ENCODE peak calls at places on chromosomes 5 and 9, in ten cellular contexts. N, I, L, Z, B, W, U, H, X and Y are unnamed samples.

GRCh38 chr5:35229076-35230042 is 928 bp downstream of the PRLR start:
- DNase-seq in N (no peak), I (no peak), L (no peak), Z (peak), B (peak), W (peak), U (no peak), H (peak), X (peak), Y (peak)

GRCh38 chr5:124580925-124581821 is 165.3 kb downstream of the ZNF608 start:
- DNase-seq in N (no peak), I (no peak), L (no peak), Z (no peak), B (peak), W (peak), U (no peak), H (no peak), X (no peak), Y (peak)

GRCh38 chr9:121269030-121269887 is 1.3 kb downstream of the GSN start:
- DNase-seq in N (peak), I (no peak), L (peak), Z (no peak), B (no peak), W (peak), U (peak), H (peak), X (no peak), Y (peak)

GRCh38 chr5:160991205-160991604 is 139.2 kb upstream of the ATP10B start:
- DNase-seq in N (no peak), I (no peak), L (no peak), Z (no peak), B (no peak), W (no peak), U (no peak), H (no peak), X (no peak), Y (no peak)

GRCh38 chr9:70229579-70229978 is 29.2 kb upstream of the SMC5 start:
- DNase-seq in N (peak), I (no peak), L (peak), Z (no peak), B (no peak), W (peak), U (peak), H (no peak), X (no peak), Y (peak)

GRCh38 chr5:141360685-141361084 is 891 bp downstream of the PCDHGB2 start:
- DNase-seq in N (no peak), I (no peak), L (no peak), Z (no peak), B (no peak), W (no peak), U (no peak), H (no peak), X (no peak), Y (no peak)

GRCh38 chr9:18666348-18666747 is 192.4 kb downstream of the ADAMTSL1 start:
- DNase-seq in N (no peak), I (no peak), L (peak), Z (no peak), B (no peak), W (peak), U (peak), H (no peak), X (no peak), Y (no peak)

GRCh38 chr5:96538831-96539250 is 105.8 kb upstream of the PCSK1 start:
- DNase-seq in N (no peak), I (no peak), L (peak), Z (no peak), B (no peak), W (no peak), U (peak), H (no peak), X (no peak), Y (no peak)

GRCh38 chr9:107587175-107587963 is 97.8 kb upstream of the KLF4 start:
- DNase-seq in N (peak), I (peak), L (no peak), Z (no peak), B (no peak), W (no peak), U (no peak), H (no peak), X (no peak), Y (peak)

GRCh38 chr5:167908596-167908995 is 382.8 kb upstream of the WWC1 start:
- DNase-seq in N (peak), I (no peak), L (no peak), Z (no peak), B (no peak), W (peak), U (no peak), H (no peak), X (no peak), Y (no peak)

GRCh38 chr5:2430606-2431005 is 320.9 kb downstream of the IRX2 start:
- DNase-seq in N (no peak), I (no peak), L (no peak), Z (no peak), B (no peak), W (no peak), U (no peak), H (no peak), X (no peak), Y (no peak)

GRCh38 chr5:14781106-14781505 is 90.5 kb downstream of the ANKH start:
- DNase-seq in N (peak), I (no peak), L (no peak), Z (peak), B (no peak), W (no peak), U (no peak), H (no peak), X (peak), Y (no peak)

GRCh38 chr5:164600929-164601535 is 1095.6 kb downstream of the MAT2B start:
- DNase-seq in N (no peak), I (peak), L (no peak), Z (no peak), B (no peak), W (no peak), U (no peak), H (no peak), X (no peak), Y (no peak)

GRCh38 chr9:86337469-86338107 is 16.6 kb downstream of the TUT7 start:
- DNase-seq in N (no peak), I (no peak), L (no peak), Z (no peak), B (no peak), W (no peak), U (no peak), H (no peak), X (no peak), Y (no peak)

GRCh38 chr5:149759563-149759962 is 29.5 kb downstream of the PPARGC1B start:
- DNase-seq in N (no peak), I (no peak), L (no peak), Z (no peak), B (no peak), W (no peak), U (no peak), H (no peak), X (no peak), Y (no peak)

GRCh38 chr5:114391321-114391720 is 29.5 kb downstream of the KCNN2 start:
- DNase-seq in N (no peak), I (no peak), L (peak), Z (no peak), B (no peak), W (peak), U (no peak), H (no peak), X (no peak), Y (no peak)

GRCh38 chr5:157442989-157443619 is 16.9 kb upstream of the NIPAL4 start:
- DNase-seq in N (no peak), I (no peak), L (no peak), Z (no peak), B (no peak), W (peak), U (peak), H (no peak), X (no peak), Y (no peak)

GRCh38 chr5:87383216-87383615 is 29.5 kb downstream of the CCNH start:
- DNase-seq in N (peak), I (no peak), L (peak), Z (no peak), B (no peak), W (no peak), U (peak), H (no peak), X (no peak), Y (no peak)

GRCh38 chr5:147169399-147169798 is 65.4 kb upstream of the STK32A start:
- DNase-seq in N (no peak), I (no peak), L (no peak), Z (no peak), B (no peak), W (peak), U (peak), H (no peak), X (no peak), Y (peak)

GRCh38 chr9:134960701-134961181 is 43.0 kb upstream of the FCN1 start:
- DNase-seq in N (no peak), I (no peak), L (no peak), Z (no peak), B (no peak), W (no peak), U (no peak), H (no peak), X (no peak), Y (no peak)